ENCODE peak calls at places on chromosomes 13 and 19, in nine cellular contexts. M, U, R, Y, I, E, P, X and G are unnamed samples.

GRCh38 chr13:42355118-42355840 is 83.3 kb downstream of the AKAP11 start:
- DNase-seq in M (peak; percentile 42), U (peak; percentile 53), R (no peak), Y (no peak), I (no peak), E (peak; percentile 29), P (peak; percentile 75), X (no peak), G (peak; percentile 99)

GRCh38 chr19:49861541-49862410 is 5.6 kb downstream of the PNKP start:
- DNase-seq in M (no peak), U (no peak), R (no peak), Y (no peak), I (no peak), E (no peak), P (no peak), X (no peak), G (no peak)

GRCh38 chr13:68170961-68171360 is 940.8 kb upstream of the PCDH9 start:
- DNase-seq in M (no peak), U (no peak), R (no peak), Y (no peak), I (no peak), E (no peak), P (no peak), X (no peak), G (no peak)

GRCh38 chr19:1000095-1000494 is at the start of gene GRIN3B:
- DNase-seq in M (peak; percentile 53), U (peak; percentile 43), R (no peak), Y (peak; percentile 40), I (no peak), E (peak; percentile 26), P (peak; percentile 57), X (no peak), G (no peak)

GRCh38 chr13:28820099-28821051 is at the start of gene MTUS2:
- DNase-seq in M (no peak), U (peak; percentile 29), R (no peak), Y (no peak), I (no peak), E (no peak), P (peak; percentile 18), X (no peak), G (no peak)

GRCh38 chr19:12796146-12797071 is 5.1 kb downstream of the JUNB start:
- DNase-seq in M (peak; percentile 74), U (no peak), R (peak; percentile 70), Y (peak; percentile 81), I (peak; percentile 74), E (peak; percentile 52), P (peak; percentile 86), X (peak; percentile 59), G (peak; percentile 76)

GRCh38 chr13:40272776-40273139 is 393.7 kb downstream of the FOXO1 start:
- DNase-seq in M (no peak), U (no peak), R (no peak), Y (peak; percentile 8), I (no peak), E (no peak), P (no peak), X (no peak), G (no peak)

GRCh38 chr19:56266060-56266459 is 6.5 kb upstream of the EDDM13 start:
- DNase-seq in M (no peak), U (no peak), R (no peak), Y (no peak), I (no peak), E (no peak), P (no peak), X (no peak), G (no peak)

GRCh38 chr19:4234862-4235201 is 5.5 kb downstream of the EBI3 start:
- DNase-seq in M (no peak), U (no peak), R (no peak), Y (no peak), I (no peak), E (no peak), P (no peak), X (no peak), G (no peak)

GRCh38 chr13:72586519-72586918 is 140.9 kb downstream of the MZT1 start:
- DNase-seq in M (no peak), U (no peak), R (no peak), Y (no peak), I (no peak), E (no peak), P (no peak), X (no peak), G (no peak)

GRCh38 chr13:77415253-77416127 is 88.6 kb upstream of the MYCBP2 start:
- DNase-seq in M (no peak), U (no peak), R (no peak), Y (no peak), I (no peak), E (no peak), P (no peak), X (no peak), G (no peak)

GRCh38 chr13:36431204-36432105 is 840 bp upstream of the CCNA1 start:
- DNase-seq in M (no peak), U (no peak), R (no peak), Y (no peak), I (no peak), E (no peak), P (no peak), X (no peak), G (no peak)

GRCh38 chr19:18282788-18283141 is 1.3 kb upstream of the JUND start:
- DNase-seq in M (no peak), U (no peak), R (no peak), Y (no peak), I (no peak), E (no peak), P (peak; percentile 73), X (no peak), G (no peak)

GRCh38 chr19:11697284-11697855 is 41.4 kb downstream of the ZNF823 start:
- DNase-seq in M (no peak), U (no peak), R (no peak), Y (no peak), I (no peak), E (no peak), P (no peak), X (no peak), G (peak; percentile 65)

GRCh38 chr13:111472083-111472482 is 151.6 kb downstream of the TEX29 start:
- DNase-seq in M (no peak), U (no peak), R (no peak), Y (no peak), I (no peak), E (no peak), P (no peak), X (no peak), G (no peak)

GRCh38 chr13:20106751-20107150 is 54.1 kb downstream of the GJA3 start:
- DNase-seq in M (no peak), U (no peak), R (no peak), Y (no peak), I (no peak), E (no peak), P (no peak), X (no peak), G (no peak)

GRCh38 chr13:104779311-104779710 is 1713.1 kb upstream of the SLC10A2 start:
- DNase-seq in M (no peak), U (no peak), R (no peak), Y (peak; percentile 64), I (no peak), E (no peak), P (no peak), X (no peak), G (no peak)

GRCh38 chr19:33493401-33494275 is 28.0 kb downstream of the PEPD start:
- DNase-seq in M (no peak), U (no peak), R (no peak), Y (no peak), I (no peak), E (no peak), P (no peak), X (no peak), G (no peak)

GRCh38 chr13:107866666-107867623 is 348.4 kb downstream of the LIG4 start:
- DNase-seq in M (no peak), U (no peak), R (no peak), Y (peak; percentile 66), I (peak; percentile 8), E (no peak), P (no peak), X (no peak), G (no peak)

GRCh38 chr13:38804061-38804460 is 117.2 kb downstream of the FREM2 start:
- DNase-seq in M (no peak), U (no peak), R (no peak), Y (no peak), I (no peak), E (no peak), P (no peak), X (no peak), G (no peak)

GRCh38 chr19:48837586-48838191 is 1.4 kb upstream of the HSD17B14 start:
- DNase-seq in M (no peak), U (no peak), R (no peak), Y (no peak), I (no peak), E (no peak), P (no peak), X (no peak), G (no peak)

GRCh38 chr19:42149447-42150202 is 17.4 kb upstream of the POU2F2 start:
- DNase-seq in M (no peak), U (no peak), R (no peak), Y (no peak), I (no peak), E (no peak), P (no peak), X (no peak), G (no peak)

GRCh38 chr19:12117203-12117970 is 22.8 kb downstream of the ZNF20 start:
- DNase-seq in M (no peak), U (no peak), R (no peak), Y (no peak), I (no peak), E (no peak), P (no peak), X (no peak), G (no peak)

GRCh38 chr13:39417131-39417530 is 185.9 kb downstream of the LHFPL6 start:
- DNase-seq in M (no peak), U (no peak), R (no peak), Y (no peak), I (no peak), E (no peak), P (no peak), X (no peak), G (no peak)